ENCODE peak calls at places on chromosomes 12 and 14, in ten cellular contexts. J, G, U, M, N, Z, P, T, O and H are unnamed samples.

GRCh38 chr14:89507521-89507920 is 90.5 kb upstream of the FOXN3 start:
- DNase-seq in J (peak), G (no peak), U (peak), M (no peak), N (no peak), Z (no peak), P (no peak), T (no peak), O (no peak), H (no peak)

GRCh38 chr12:108644743-108645120 is 11.0 kb upstream of the SELPLG start:
- DNase-seq in J (no peak), G (no peak), U (no peak), M (peak), N (no peak), Z (no peak), P (no peak), T (no peak), O (no peak), H (no peak)

GRCh38 chr14:36405589-36406274 is 85.3 kb upstream of the MBIP start:
- DNase-seq in J (no peak), G (no peak), U (no peak), M (no peak), N (no peak), Z (no peak), P (no peak), T (no peak), O (no peak), H (no peak)

GRCh38 chr14:104546021-104546491 is 33.5 kb upstream of the C14orf180 start:
- DNase-seq in J (no peak), G (no peak), U (no peak), M (peak), N (peak), Z (no peak), P (no peak), T (no peak), O (no peak), H (no peak)

GRCh38 chr14:90698379-90698869 is 117.8 kb downstream of the TTC7B start:
- DNase-seq in J (no peak), G (peak), U (no peak), M (no peak), N (peak), Z (no peak), P (no peak), T (peak), O (no peak), H (no peak)

GRCh38 chr12:116876151-116876869 is 4.9 kb downstream of the HRK start:
- DNase-seq in J (no peak), G (no peak), U (no peak), M (no peak), N (no peak), Z (no peak), P (no peak), T (no peak), O (no peak), H (no peak)

GRCh38 chr12:92141585-92142244 is 3.9 kb downstream of the BTG1 start:
- DNase-seq in J (no peak), G (no peak), U (no peak), M (no peak), N (no peak), Z (no peak), P (no peak), T (no peak), O (no peak), H (no peak)

GRCh38 chr12:111124183-111124582 is 203.8 kb upstream of the MYL2 start:
- DNase-seq in J (no peak), G (no peak), U (no peak), M (no peak), N (no peak), Z (no peak), P (no peak), T (no peak), O (no peak), H (no peak)

GRCh38 chr12:93824514-93825500 is 147.6 kb downstream of the CRADD start:
- DNase-seq in J (no peak), G (no peak), U (no peak), M (no peak), N (no peak), Z (no peak), P (no peak), T (no peak), O (peak), H (no peak)

GRCh38 chr12:109112720-109113465 is 3.5 kb upstream of the ACACB start:
- DNase-seq in J (peak), G (no peak), U (no peak), M (no peak), N (no peak), Z (no peak), P (no peak), T (no peak), O (no peak), H (no peak)

GRCh38 chr14:96126339-96126770 is 78.3 kb upstream of the BDKRB2 start:
- DNase-seq in J (no peak), G (no peak), U (no peak), M (no peak), N (no peak), Z (no peak), P (no peak), T (no peak), O (no peak), H (no peak)

GRCh38 chr14:91115986-91116385 is 2.1 kb downstream of the DGLUCY start:
- DNase-seq in J (no peak), G (no peak), U (no peak), M (no peak), N (no peak), Z (no peak), P (no peak), T (no peak), O (no peak), H (peak)

GRCh38 chr12:14723763-14724162 is 27.4 kb upstream of the GUCY2C start:
- DNase-seq in J (peak), G (no peak), U (peak), M (no peak), N (peak), Z (no peak), P (peak), T (no peak), O (no peak), H (peak)

GRCh38 chr14:52155656-52156213 is 86.9 kb upstream of the NID2 start:
- DNase-seq in J (no peak), G (no peak), U (no peak), M (no peak), N (no peak), Z (no peak), P (no peak), T (no peak), O (no peak), H (no peak)

GRCh38 chr14:68124885-68125731 is 305.5 kb downstream of the RAD51B start:
- DNase-seq in J (peak), G (no peak), U (peak), M (no peak), N (no peak), Z (no peak), P (no peak), T (no peak), O (no peak), H (no peak)

GRCh38 chr12:52862023-52862422 is 13.2 kb upstream of the KRT78 start:
- DNase-seq in J (no peak), G (no peak), U (no peak), M (no peak), N (no peak), Z (no peak), P (no peak), T (no peak), O (no peak), H (no peak)

GRCh38 chr12:57454566-57455373 is at the start of gene INHBE:
- DNase-seq in J (peak), G (no peak), U (peak), M (no peak), N (no peak), Z (no peak), P (peak), T (no peak), O (peak), H (no peak)

GRCh38 chr12:59408431-59408830 is 187.4 kb upstream of the SLC16A7 start:
- DNase-seq in J (no peak), G (no peak), U (no peak), M (no peak), N (no peak), Z (no peak), P (no peak), T (no peak), O (no peak), H (no peak)

GRCh38 chr12:56158926-56159461 is 835 bp downstream of the MYL6 start:
- DNase-seq in J (peak), G (peak), U (peak), M (peak), N (peak), Z (peak), P (peak), T (peak), O (no peak), H (peak)

GRCh38 chr12:69501154-69501895 is 31.1 kb downstream of the FRS2 start:
- DNase-seq in J (no peak), G (no peak), U (no peak), M (no peak), N (no peak), Z (no peak), P (no peak), T (no peak), O (no peak), H (no peak)

GRCh38 chr14:62654641-62655040 is 390.6 kb downstream of the KCNH5 start:
- DNase-seq in J (no peak), G (no peak), U (peak), M (no peak), N (no peak), Z (no peak), P (no peak), T (no peak), O (no peak), H (no peak)

GRCh38 chr12:100795193-100796179 is 910 bp downstream of the ANO4 start:
- DNase-seq in J (no peak), G (no peak), U (no peak), M (no peak), N (no peak), Z (no peak), P (no peak), T (no peak), O (no peak), H (no peak)

GRCh38 chr14:67436006-67436866 is 24.3 kb upstream of the PLEK2 start:
- DNase-seq in J (peak), G (no peak), U (no peak), M (no peak), N (no peak), Z (no peak), P (peak), T (no peak), O (no peak), H (no peak)

GRCh38 chr12:58481811-58482210 is 438.5 kb downstream of the LRIG3 start:
- DNase-seq in J (no peak), G (no peak), U (no peak), M (no peak), N (no peak), Z (no peak), P (no peak), T (no peak), O (no peak), H (no peak)

GRCh38 chr14:97046991-97047390 is 249.8 kb downstream of the VRK1 start:
- DNase-seq in J (no peak), G (no peak), U (no peak), M (no peak), N (no peak), Z (no peak), P (no peak), T (no peak), O (no peak), H (no peak)

GRCh38 chr14:71918955-71919354 is 13.3 kb upstream of the RGS6 start:
- DNase-seq in J (no peak), G (no peak), U (no peak), M (no peak), N (no peak), Z (no peak), P (no peak), T (no peak), O (no peak), H (no peak)

GRCh38 chr14:71923471-71923870 is 8.8 kb upstream of the RGS6 start:
- DNase-seq in J (no peak), G (no peak), U (no peak), M (no peak), N (no peak), Z (no peak), P (no peak), T (no peak), O (no peak), H (no peak)
- TF ChIP-seq EP300 in J (no peak), G (no peak), U (no peak), M (no peak), N (no peak), Z (no peak), P (no peak), T (no peak), O (no peak), H (no peak)

GRCh38 chr12:41023836-41024235 is 164.3 kb upstream of the PDZRN4 start:
- DNase-seq in J (no peak), G (no peak), U (no peak), M (no peak), N (no peak), Z (no peak), P (no peak), T (no peak), O (no peak), H (no peak)
- TF ChIP-seq EP300 in J (no peak), G (no peak), U (no peak), M (no peak), N (no peak), Z (no peak), P (no peak), T (no peak), O (no peak), H (no peak)

DNA sequence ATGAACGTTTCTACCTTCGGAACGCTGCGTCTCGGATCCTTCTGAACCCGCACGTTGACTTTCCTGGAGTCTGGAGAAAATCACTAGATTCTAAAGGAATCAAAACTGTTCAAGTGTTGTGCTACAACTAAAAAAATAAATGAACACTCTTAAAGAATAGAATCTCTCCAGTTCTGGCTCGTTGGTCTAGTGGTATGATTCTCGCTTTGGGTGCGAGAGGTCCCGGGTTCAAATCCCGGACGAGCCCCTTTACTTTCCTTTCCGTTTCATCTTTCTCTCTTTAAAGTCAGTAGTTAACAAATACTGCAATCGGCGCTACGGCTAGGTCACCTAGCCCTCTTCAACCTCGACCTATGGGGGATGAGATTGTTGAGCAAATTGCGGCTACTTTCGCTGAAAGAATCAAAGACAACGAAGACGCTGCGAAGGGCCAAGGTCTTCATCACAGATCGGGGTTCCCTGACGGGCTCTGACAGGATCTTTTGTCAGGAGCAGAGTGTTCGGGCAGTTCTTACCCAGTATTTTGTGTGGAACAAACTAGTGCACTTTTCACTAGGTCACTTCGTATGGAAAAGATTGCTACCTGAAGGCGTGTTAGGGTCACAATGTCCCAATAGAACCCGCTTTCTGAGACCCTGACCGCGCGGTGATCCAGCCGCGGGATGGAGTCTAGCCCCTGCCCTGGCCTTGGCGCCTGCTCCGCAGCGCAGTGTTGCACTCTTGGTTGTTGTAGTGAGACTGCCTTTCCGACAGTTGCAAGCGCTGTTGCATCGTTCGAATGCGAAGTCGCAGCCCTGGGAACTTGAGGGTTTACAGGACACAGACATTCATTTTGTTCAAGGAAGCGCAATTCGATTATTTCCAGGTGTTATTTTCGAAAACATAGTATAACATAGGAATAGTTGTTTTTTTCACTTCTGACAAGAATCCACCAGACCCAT is 8.4 kb downstream of the OR6S1 start:
- DNase-seq in J (peak), G (no peak), U (peak), M (no peak), N (no peak), Z (no peak), P (peak), T (peak), O (peak), H (peak)
- TF ChIP-seq EP300 in J (no peak), G (no peak), U (no peak), M (no peak), N (no peak), Z (no peak), P (no peak), T (no peak), O (no peak), H (no peak)

DNA sequence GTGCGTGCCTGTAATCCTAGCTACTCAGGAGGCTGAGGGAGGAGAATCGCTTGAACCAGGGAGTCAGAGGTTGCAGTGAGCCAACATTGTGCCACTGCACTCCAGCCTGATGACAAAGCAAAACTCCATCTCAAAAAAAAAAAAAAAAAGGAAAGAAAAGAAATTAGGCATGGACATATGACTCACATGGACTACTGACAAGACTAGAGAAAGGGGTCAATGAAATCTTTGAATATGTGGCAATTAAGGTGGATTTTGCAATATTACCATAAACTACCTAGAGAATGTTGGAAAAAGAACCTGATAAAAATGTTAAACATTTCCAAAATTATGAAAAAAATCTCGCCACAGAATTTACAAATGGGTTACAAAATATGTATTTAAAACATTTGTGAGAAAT is 873.6 kb downstream of the C12orf50 start:
- DNase-seq in J (no peak), G (no peak), U (peak), M (no peak), N (no peak), Z (no peak), P (no peak), T (no peak), O (no peak), H (no peak)
- TF ChIP-seq EP300 in J (no peak), G (no peak), U (no peak), M (no peak), N (no peak), Z (no peak), P (no peak), T (no peak), O (no peak), H (no peak)

GRCh38 chr14:101360045-101360931 is 201.0 kb upstream of the DIO3 start:
- DNase-seq in J (no peak), G (peak), U (no peak), M (no peak), N (peak), Z (peak), P (peak), T (peak), O (no peak), H (no peak)
- TF ChIP-seq EP300 in J (no peak), G (no peak), U (no peak), M (no peak), N (no peak), Z (peak), P (peak), T (peak), O (no peak), H (no peak)

GRCh38 chr12:49263400-49263763 is 1.5 kb upstream of the TUBA1C start:
- DNase-seq in J (no peak), G (no peak), U (no peak), M (no peak), N (no peak), Z (no peak), P (no peak), T (no peak), O (no peak), H (no peak)

GRCh38 chr12:49260831-49261363 is 4.0 kb upstream of the TUBA1C start:
- DNase-seq in J (no peak), G (no peak), U (no peak), M (no peak), N (no peak), Z (no peak), P (no peak), T (no peak), O (no peak), H (no peak)

GRCh38 chr12:49264873-49265792 is at the start of gene TUBA1C:
- DNase-seq in J (peak), G (peak), U (peak), M (peak), N (peak), Z (peak), P (peak), T (peak), O (peak), H (peak)

GRCh38 chr12:49261726-49262125 is 3.2 kb upstream of the TUBA1C start:
- DNase-seq in J (no peak), G (no peak), U (no peak), M (no peak), N (no peak), Z (no peak), P (no peak), T (no peak), O (no peak), H (no peak)

DNA sequence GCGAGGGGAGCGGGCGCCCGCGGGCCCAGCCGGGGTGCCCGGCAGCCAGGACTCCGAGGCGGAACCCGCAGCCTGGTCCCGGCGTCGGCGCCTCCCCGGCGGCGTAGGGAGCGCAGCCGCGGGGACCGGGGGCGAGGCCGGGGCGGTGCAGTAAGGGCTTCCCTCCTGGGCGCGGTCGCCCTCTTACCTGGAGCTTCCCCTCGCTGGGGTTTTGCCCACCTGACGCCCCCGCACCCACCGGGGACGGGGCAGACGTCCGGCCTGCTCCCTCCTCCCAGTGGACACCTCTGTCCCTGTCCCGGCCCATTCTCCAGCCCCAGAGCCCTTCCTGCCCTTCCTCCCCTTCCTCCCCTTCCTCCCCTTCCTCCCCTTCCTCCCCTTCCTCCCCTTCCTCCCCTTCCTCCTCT is 413 bp upstream of the TUBA1C start:
- DNase-seq in J (no peak), G (no peak), U (no peak), M (no peak), N (no peak), Z (no peak), P (peak), T (no peak), O (no peak), H (peak)
- TF ChIP-seq EP300 in J (no peak), G (no peak), U (no peak), M (no peak), N (no peak), Z (no peak), P (no peak), T (no peak), O (no peak), H (no peak)

GRCh38 chr14:60812987-60813386 is 78.4 kb downstream of the MNAT1 start:
- DNase-seq in J (no peak), G (no peak), U (no peak), M (no peak), N (no peak), Z (no peak), P (no peak), T (no peak), O (no peak), H (no peak)

GRCh38 chr14:60815371-60815770 is 80.8 kb downstream of the MNAT1 start:
- DNase-seq in J (peak), G (no peak), U (no peak), M (no peak), N (no peak), Z (no peak), P (no peak), T (no peak), O (no peak), H (no peak)

GRCh38 chr14:60819575-60819974 is 85.0 kb downstream of the MNAT1 start:
- DNase-seq in J (peak), G (no peak), U (no peak), M (no peak), N (no peak), Z (no peak), P (no peak), T (no peak), O (no peak), H (no peak)

DNA sequence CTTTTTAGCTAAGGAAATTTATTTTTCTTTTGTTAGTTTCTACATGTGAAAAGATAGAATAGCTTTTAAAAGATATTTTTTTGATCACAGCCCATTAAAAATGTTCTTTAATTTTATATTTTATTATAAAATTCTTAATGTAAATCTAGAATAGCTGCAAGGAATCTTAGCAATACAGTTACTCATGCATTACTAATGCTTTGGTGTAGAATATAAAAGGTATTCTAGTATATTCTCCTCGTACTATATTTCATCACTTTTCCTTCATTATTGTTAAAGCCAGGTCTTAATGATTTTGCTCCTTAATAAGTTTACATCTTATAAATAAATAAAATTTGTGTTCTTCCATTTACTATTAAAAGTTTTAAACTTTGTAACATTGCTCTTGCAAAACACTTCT is 82.6 kb downstream of the MNAT1 start:
- DNase-seq in J (no peak), G (no peak), U (no peak), M (no peak), N (no peak), Z (no peak), P (no peak), T (no peak), O (no peak), H (no peak)
- TF ChIP-seq EP300 in J (no peak), G (no peak), U (no peak), M (no peak), N (no peak), Z (no peak), P (no peak), T (no peak), O (no peak), H (no peak)